ENCODE peak calls at places on chromosomes 13 and 19, in eight cellular contexts. Q, M, P, A, U, L, Z and R are unnamed samples.

GRCh38 chr13:93045836-93046235 is 180.8 kb upstream of the GPC6 start:
- DNase-seq in L (no peak), M (peak; percentile 4), Q (no peak), P (no peak), A (no peak), U (no peak), Z (no peak), R (no peak)

GRCh38 chr13:99527346-99527745 is 26.1 kb downstream of the TM9SF2 start:
- DNase-seq in M (no peak), Q (no peak), U (no peak), P (no peak), Z (no peak), A (peak; percentile 25), L (no peak), R (no peak)

GRCh38 chr19:35098413-35099049 is 17.1 kb upstream of the FXYD3 start:
- DNase-seq in A (no peak), Q (no peak), P (no peak), Z (no peak), L (no peak), U (no peak), M (no peak), R (no peak)

GRCh38 chr19:52735734-52736133 is 890 bp upstream of the ZNF611 start:
- DNase-seq in Z (no peak), A (no peak), L (no peak), U (no peak), M (no peak), P (no peak), Q (peak; percentile 18), R (no peak)

GRCh38 chr13:99339736-99340392 is 32.7 kb upstream of the GPR183 start:
- DNase-seq in A (no peak), Z (no peak), M (no peak), U (no peak), L (peak; percentile 58), P (no peak), Q (no peak), R (no peak)

GRCh38 chr13:90680826-90681225 is 666.7 kb upstream of the MIR17HG start:
- DNase-seq in A (no peak), Z (no peak), L (no peak), M (no peak), U (no peak), Q (no peak), P (no peak), R (no peak)

GRCh38 chr19:8116437-8117293 is 32.7 kb downstream of the FBN3 start:
- DNase-seq in Z (no peak), A (no peak), U (no peak), M (no peak), Q (no peak), P (no peak), L (no peak), R (no peak)

GRCh38 chr13:67643656-67644055 is 413.5 kb upstream of the PCDH9 start:
- DNase-seq in Z (no peak), Q (no peak), P (no peak), A (no peak), M (no peak), U (no peak), L (no peak), R (no peak)

GRCh38 chr13:99959538-99960230 is 11.9 kb downstream of the ZIC5 start:
- DNase-seq in Q (peak; percentile 69), U (no peak), L (no peak), M (no peak), A (no peak), P (no peak), Z (no peak), R (no peak)

GRCh38 chr13:32031025-32031814 is at the start of gene FRY:
- DNase-seq in U (no peak), Z (peak; percentile 18), L (peak; percentile 21), M (peak; percentile 41), Q (peak; percentile 74), A (peak; percentile 31), P (no peak), R (peak; percentile 75)

GRCh38 chr13:90622547-90622946 is 724.9 kb upstream of the MIR17HG start:
- DNase-seq in P (no peak), Z (no peak), M (peak; percentile 10), U (no peak), Q (no peak), A (no peak), L (no peak), R (no peak)

GRCh38 chr19:49243129-49243528 is 81.9 kb downstream of the SLC6A16 start:
- DNase-seq in U (no peak), L (no peak), A (no peak), M (no peak), Z (no peak), Q (no peak), P (no peak), R (no peak)

GRCh38 chr19:55216461-55217198 is 7.3 kb upstream of the PTPRH start:
- DNase-seq in M (peak; percentile 100), A (peak; percentile 42), U (no peak), Q (peak; percentile 90), Z (no peak), L (no peak), P (peak; percentile 96), R (no peak)

GRCh38 chr19:2415973-2416319 is 11.4 kb downstream of the TIMM13 start:
- DNase-seq in U (no peak), Q (no peak), Z (no peak), P (no peak), L (no peak), A (no peak), M (no peak), R (no peak)

GRCh38 chr13:21673592-21674270 is 2.9 kb downstream of the FGF9 start:
- DNase-seq in L (no peak), Z (no peak), A (no peak), U (no peak), Q (peak; percentile 54), M (no peak), P (no peak), R (no peak)

GRCh38 chr19:32928806-32929205 is 43.0 kb downstream of the CEP89 start:
- DNase-seq in M (no peak), L (no peak), Z (no peak), A (no peak), P (no peak), Q (no peak), U (no peak), R (no peak)

GRCh38 chr19:18666784-18667183 is 16.7 kb upstream of the CRTC1 start:
- DNase-seq in Z (no peak), L (no peak), Q (no peak), M (no peak), U (no peak), P (no peak), A (no peak), R (no peak)

GRCh38 chr19:55068803-55069136 is 5.8 kb upstream of the RDH13 start:
- DNase-seq in Q (no peak), Z (no peak), M (no peak), A (no peak), P (no peak), L (no peak), U (no peak), R (peak; percentile 56)

GRCh38 chr13:101454767-101455166 is 2.3 kb downstream of the ITGBL1 start:
- DNase-seq in A (no peak), U (no peak), L (no peak), P (no peak), Q (no peak), M (peak; percentile 51), Z (no peak), R (no peak)

GRCh38 chr19:2345076-2345475 is 15.0 kb upstream of the TMPRSS9 start:
- DNase-seq in P (no peak), Q (no peak), L (no peak), Z (no peak), M (no peak), A (no peak), U (no peak), R (no peak)

GRCh38 chr13:97621631-97622030 is 187.7 kb downstream of the RAP2A start:
- DNase-seq in U (no peak), P (no peak), M (no peak), Q (no peak), A (no peak), L (no peak), Z (no peak), R (no peak)

GRCh38 chr13:50358715-50359367 is 343.6 kb downstream of the KCNRG start:
- DNase-seq in Z (no peak), P (no peak), L (no peak), U (no peak), A (no peak), M (no peak), Q (no peak), R (no peak)

GRCh38 chr13:29446016-29446415 is 149.5 kb downstream of the SLC7A1 start:
- DNase-seq in P (no peak), A (no peak), U (no peak), L (no peak), M (no peak), Z (no peak), Q (no peak), R (no peak)

GRCh38 chr19:14023404-14024235 is 4.3 kb upstream of the RLN3 start:
- DNase-seq in A (no peak), L (no peak), U (no peak), M (peak; percentile 69), Q (peak; percentile 29), P (no peak), Z (no peak), R (no peak)

GRCh38 chr13:33258437-33259193 is 26.9 kb downstream of the STARD13 start:
- DNase-seq in A (no peak), L (no peak), M (no peak), U (no peak), Q (no peak), P (no peak), Z (no peak), R (no peak)

GRCh38 chr13:100611678-100612492 is 23.3 kb upstream of the GGACT start:
- DNase-seq in A (no peak), Q (peak; percentile 29), Z (no peak), L (no peak), M (peak; percentile 49), P (no peak), U (no peak), R (peak; percentile 86)

GRCh38 chr19:48190288-48191284 is 20.1 kb downstream of the ZSWIM9 start:
- DNase-seq in L (no peak), P (no peak), Z (peak; percentile 17), U (no peak), M (peak; percentile 58), Q (peak; percentile 86), A (no peak), R (peak; percentile 53)